ENCODE peak calls at places on chromosomes 7 and 10, in eight cellular contexts. One of them, this sample, is unnamed.
A peak's percentile ranks its signal among the peaks of the same experiment; 100 is the strongest.

GRCh38 chr10:95288273-95288672 is 2.5 kb downstream of the PDLIM1 start:
- DNase-seq in non-pigmented ciliary epithelial cell: no peak
- DNase-seq in brain pericyte: no peak
- DNase-seq in stimulated activated naive CD8-positive, alpha-beta T cell treated with anti-CD3 and anti-CD28 coated beads, Interleukin-15, Interleukin-2, amounts not matched to agents 100 U/mL and 50 U/mL, for 24 hours: no peak
- DNase-seq in mucosa of gallbladder: no peak
- DNase-seq in NCI-H774: no peak
- DNase-seq in kidney glomerular epithelial cell: no peak
- DNase-seq in fibroblast of the aortic adventitia: no peak
- DNase-seq in this sample: no peak

GRCh38 chr10:102517553-102517952 is 13.8 kb downstream of the SUFU start:
- DNase-seq in non-pigmented ciliary epithelial cell: peak; percentile 68
- DNase-seq in brain pericyte: no peak
- DNase-seq in stimulated activated naive CD8-positive, alpha-beta T cell treated with anti-CD3 and anti-CD28 coated beads, Interleukin-15, Interleukin-2, amounts not matched to agents 100 U/mL and 50 U/mL, for 24 hours: no peak
- DNase-seq in mucosa of gallbladder: no peak
- DNase-seq in NCI-H774: no peak
- DNase-seq in kidney glomerular epithelial cell: peak; percentile 27
- DNase-seq in fibroblast of the aortic adventitia: peak; percentile 49
- DNase-seq in this sample: no peak

GRCh38 chr7:134618756-134619530 is 27.7 kb upstream of the BPGM start:
- DNase-seq in non-pigmented ciliary epithelial cell: no peak
- DNase-seq in brain pericyte: no peak
- DNase-seq in stimulated activated naive CD8-positive, alpha-beta T cell treated with anti-CD3 and anti-CD28 coated beads, Interleukin-15, Interleukin-2, amounts not matched to agents 100 U/mL and 50 U/mL, for 24 hours: no peak
- DNase-seq in mucosa of gallbladder: no peak
- DNase-seq in NCI-H774: no peak
- DNase-seq in kidney glomerular epithelial cell: peak; percentile 22
- DNase-seq in fibroblast of the aortic adventitia: peak; percentile 69
- DNase-seq in this sample: no peak

GRCh38 chr7:80453699-80454340 is 58.0 kb downstream of the GNAT3 start:
- DNase-seq in non-pigmented ciliary epithelial cell: no peak
- DNase-seq in brain pericyte: no peak
- DNase-seq in stimulated activated naive CD8-positive, alpha-beta T cell treated with anti-CD3 and anti-CD28 coated beads, Interleukin-15, Interleukin-2, amounts not matched to agents 100 U/mL and 50 U/mL, for 24 hours: no peak
- DNase-seq in mucosa of gallbladder: no peak
- DNase-seq in NCI-H774: peak; percentile 21
- DNase-seq in kidney glomerular epithelial cell: peak; percentile 31
- DNase-seq in fibroblast of the aortic adventitia: peak; percentile 61
- DNase-seq in this sample: no peak

GRCh38 chr7:25868509-25868908 is 283.5 kb upstream of the NFE2L3 start:
- DNase-seq in non-pigmented ciliary epithelial cell: no peak
- DNase-seq in brain pericyte: no peak
- DNase-seq in stimulated activated naive CD8-positive, alpha-beta T cell treated with anti-CD3 and anti-CD28 coated beads, Interleukin-15, Interleukin-2, amounts not matched to agents 100 U/mL and 50 U/mL, for 24 hours: no peak
- DNase-seq in mucosa of gallbladder: no peak
- DNase-seq in NCI-H774: no peak
- DNase-seq in kidney glomerular epithelial cell: no peak
- DNase-seq in fibroblast of the aortic adventitia: no peak
- DNase-seq in this sample: no peak

GRCh38 chr7:75642810-75643486 is 95.8 kb downstream of the HIP1 start:
- DNase-seq in non-pigmented ciliary epithelial cell: peak; percentile 42
- DNase-seq in brain pericyte: no peak
- DNase-seq in stimulated activated naive CD8-positive, alpha-beta T cell treated with anti-CD3 and anti-CD28 coated beads, Interleukin-15, Interleukin-2, amounts not matched to agents 100 U/mL and 50 U/mL, for 24 hours: peak; percentile 73
- DNase-seq in mucosa of gallbladder: peak; percentile 45
- DNase-seq in NCI-H774: no peak
- DNase-seq in kidney glomerular epithelial cell: peak; percentile 32
- DNase-seq in fibroblast of the aortic adventitia: peak; percentile 64
- DNase-seq in this sample: no peak

GRCh38 chr10:78231930-78232329 is 198.3 kb downstream of the RPS24 start:
- DNase-seq in non-pigmented ciliary epithelial cell: no peak
- DNase-seq in brain pericyte: no peak
- DNase-seq in stimulated activated naive CD8-positive, alpha-beta T cell treated with anti-CD3 and anti-CD28 coated beads, Interleukin-15, Interleukin-2, amounts not matched to agents 100 U/mL and 50 U/mL, for 24 hours: no peak
- DNase-seq in mucosa of gallbladder: no peak
- DNase-seq in NCI-H774: no peak
- DNase-seq in kidney glomerular epithelial cell: no peak
- DNase-seq in fibroblast of the aortic adventitia: peak; percentile 53
- DNase-seq in this sample: no peak

GRCh38 chr7:153193144-153193595 is 433.6 kb downstream of the ACTR3B start:
- DNase-seq in non-pigmented ciliary epithelial cell: no peak
- DNase-seq in brain pericyte: no peak
- DNase-seq in stimulated activated naive CD8-positive, alpha-beta T cell treated with anti-CD3 and anti-CD28 coated beads, Interleukin-15, Interleukin-2, amounts not matched to agents 100 U/mL and 50 U/mL, for 24 hours: peak; percentile 16
- DNase-seq in mucosa of gallbladder: no peak
- DNase-seq in NCI-H774: peak; percentile 43
- DNase-seq in kidney glomerular epithelial cell: no peak
- DNase-seq in fibroblast of the aortic adventitia: no peak
- DNase-seq in this sample: no peak

GRCh38 chr7:87021285-87021684 is 38.2 kb downstream of the ELAPOR2 start:
- DNase-seq in non-pigmented ciliary epithelial cell: no peak
- DNase-seq in brain pericyte: no peak
- DNase-seq in stimulated activated naive CD8-positive, alpha-beta T cell treated with anti-CD3 and anti-CD28 coated beads, Interleukin-15, Interleukin-2, amounts not matched to agents 100 U/mL and 50 U/mL, for 24 hours: no peak
- DNase-seq in mucosa of gallbladder: no peak
- DNase-seq in NCI-H774: no peak
- DNase-seq in kidney glomerular epithelial cell: no peak
- DNase-seq in fibroblast of the aortic adventitia: no peak
- DNase-seq in this sample: no peak

GRCh38 chr7:76003351-76003750 is 9.0 kb upstream of the TMEM120A start:
- DNase-seq in non-pigmented ciliary epithelial cell: no peak
- DNase-seq in brain pericyte: no peak
- DNase-seq in stimulated activated naive CD8-positive, alpha-beta T cell treated with anti-CD3 and anti-CD28 coated beads, Interleukin-15, Interleukin-2, amounts not matched to agents 100 U/mL and 50 U/mL, for 24 hours: no peak
- DNase-seq in mucosa of gallbladder: no peak
- DNase-seq in NCI-H774: no peak
- DNase-seq in kidney glomerular epithelial cell: no peak
- DNase-seq in fibroblast of the aortic adventitia: no peak
- DNase-seq in this sample: no peak

GRCh38 chr7:157853789-157854065 is 516.9 kb downstream of the DNAJB6 start:
- DNase-seq in non-pigmented ciliary epithelial cell: no peak
- DNase-seq in brain pericyte: no peak
- DNase-seq in stimulated activated naive CD8-positive, alpha-beta T cell treated with anti-CD3 and anti-CD28 coated beads, Interleukin-15, Interleukin-2, amounts not matched to agents 100 U/mL and 50 U/mL, for 24 hours: no peak
- DNase-seq in mucosa of gallbladder: no peak
- DNase-seq in NCI-H774: no peak
- DNase-seq in kidney glomerular epithelial cell: no peak
- DNase-seq in fibroblast of the aortic adventitia: no peak
- DNase-seq in this sample: no peak

GRCh38 chr10:75226656-75227055 is 9.1 kb downstream of the COMTD1 start:
- DNase-seq in non-pigmented ciliary epithelial cell: no peak
- DNase-seq in brain pericyte: no peak
- DNase-seq in stimulated activated naive CD8-positive, alpha-beta T cell treated with anti-CD3 and anti-CD28 coated beads, Interleukin-15, Interleukin-2, amounts not matched to agents 100 U/mL and 50 U/mL, for 24 hours: no peak
- DNase-seq in mucosa of gallbladder: no peak
- DNase-seq in NCI-H774: no peak
- DNase-seq in kidney glomerular epithelial cell: no peak
- DNase-seq in fibroblast of the aortic adventitia: no peak
- DNase-seq in this sample: no peak

GRCh38 chr10:87705339-87705738 is 45.7 kb downstream of the PAPSS2 start:
- DNase-seq in non-pigmented ciliary epithelial cell: peak; percentile 18
- DNase-seq in brain pericyte: no peak
- DNase-seq in stimulated activated naive CD8-positive, alpha-beta T cell treated with anti-CD3 and anti-CD28 coated beads, Interleukin-15, Interleukin-2, amounts not matched to agents 100 U/mL and 50 U/mL, for 24 hours: no peak
- DNase-seq in mucosa of gallbladder: no peak
- DNase-seq in NCI-H774: no peak
- DNase-seq in kidney glomerular epithelial cell: no peak
- DNase-seq in fibroblast of the aortic adventitia: peak; percentile 51
- DNase-seq in this sample: no peak

GRCh38 chr7:111763221-111763791 is 201.0 kb upstream of the IMMP2L start:
- DNase-seq in non-pigmented ciliary epithelial cell: no peak
- DNase-seq in brain pericyte: no peak
- DNase-seq in stimulated activated naive CD8-positive, alpha-beta T cell treated with anti-CD3 and anti-CD28 coated beads, Interleukin-15, Interleukin-2, amounts not matched to agents 100 U/mL and 50 U/mL, for 24 hours: no peak
- DNase-seq in mucosa of gallbladder: no peak
- DNase-seq in NCI-H774: no peak
- DNase-seq in kidney glomerular epithelial cell: peak; percentile 17
- DNase-seq in fibroblast of the aortic adventitia: peak; percentile 82
- DNase-seq in this sample: peak; percentile 18

GRCh38 chr7:106891545-106892410 is 26.7 kb downstream of the PIK3CG start:
- DNase-seq in non-pigmented ciliary epithelial cell: no peak
- DNase-seq in brain pericyte: no peak
- DNase-seq in stimulated activated naive CD8-positive, alpha-beta T cell treated with anti-CD3 and anti-CD28 coated beads, Interleukin-15, Interleukin-2, amounts not matched to agents 100 U/mL and 50 U/mL, for 24 hours: no peak
- DNase-seq in mucosa of gallbladder: no peak
- DNase-seq in NCI-H774: no peak
- DNase-seq in kidney glomerular epithelial cell: no peak
- DNase-seq in fibroblast of the aortic adventitia: no peak
- DNase-seq in this sample: no peak

GRCh38 chr10:95290801-95291633 is at the start of gene PDLIM1:
- DNase-seq in non-pigmented ciliary epithelial cell: no peak
- DNase-seq in brain pericyte: no peak
- DNase-seq in stimulated activated naive CD8-positive, alpha-beta T cell treated with anti-CD3 and anti-CD28 coated beads, Interleukin-15, Interleukin-2, amounts not matched to agents 100 U/mL and 50 U/mL, for 24 hours: peak; percentile 41
- DNase-seq in mucosa of gallbladder: peak; percentile 51
- DNase-seq in NCI-H774: peak; percentile 46
- DNase-seq in kidney glomerular epithelial cell: peak; percentile 39
- DNase-seq in fibroblast of the aortic adventitia: peak; percentile 29
- DNase-seq in this sample: no peak

GRCh38 chr7:155188821-155189599 is 108.7 kb upstream of the INSIG1 start:
- DNase-seq in non-pigmented ciliary epithelial cell: no peak
- DNase-seq in brain pericyte: no peak
- DNase-seq in stimulated activated naive CD8-positive, alpha-beta T cell treated with anti-CD3 and anti-CD28 coated beads, Interleukin-15, Interleukin-2, amounts not matched to agents 100 U/mL and 50 U/mL, for 24 hours: no peak
- DNase-seq in mucosa of gallbladder: no peak
- DNase-seq in NCI-H774: no peak
- DNase-seq in kidney glomerular epithelial cell: no peak
- DNase-seq in fibroblast of the aortic adventitia: peak; percentile 68
- DNase-seq in this sample: no peak

GRCh38 chr10:14032406-14032998 is 298.2 kb downstream of the FRMD4A start:
- DNase-seq in non-pigmented ciliary epithelial cell: no peak
- DNase-seq in brain pericyte: no peak
- DNase-seq in stimulated activated naive CD8-positive, alpha-beta T cell treated with anti-CD3 and anti-CD28 coated beads, Interleukin-15, Interleukin-2, amounts not matched to agents 100 U/mL and 50 U/mL, for 24 hours: peak; percentile 57
- DNase-seq in mucosa of gallbladder: no peak
- DNase-seq in NCI-H774: no peak
- DNase-seq in kidney glomerular epithelial cell: no peak
- DNase-seq in fibroblast of the aortic adventitia: no peak
- DNase-seq in this sample: no peak

GRCh38 chr7:7851381-7851780 is 117.2 kb upstream of the GLCCI1 start:
- DNase-seq in non-pigmented ciliary epithelial cell: peak; percentile 15
- DNase-seq in brain pericyte: no peak
- DNase-seq in stimulated activated naive CD8-positive, alpha-beta T cell treated with anti-CD3 and anti-CD28 coated beads, Interleukin-15, Interleukin-2, amounts not matched to agents 100 U/mL and 50 U/mL, for 24 hours: no peak
- DNase-seq in mucosa of gallbladder: no peak
- DNase-seq in NCI-H774: no peak
- DNase-seq in kidney glomerular epithelial cell: no peak
- DNase-seq in fibroblast of the aortic adventitia: no peak
- DNase-seq in this sample: no peak

GRCh38 chr10:46552526-46553237 is 3.8 kb downstream of the GPRIN2 start:
- DNase-seq in non-pigmented ciliary epithelial cell: no peak
- DNase-seq in brain pericyte: no peak
- DNase-seq in stimulated activated naive CD8-positive, alpha-beta T cell treated with anti-CD3 and anti-CD28 coated beads, Interleukin-15, Interleukin-2, amounts not matched to agents 100 U/mL and 50 U/mL, for 24 hours: no peak
- DNase-seq in mucosa of gallbladder: no peak
- DNase-seq in NCI-H774: no peak
- DNase-seq in kidney glomerular epithelial cell: no peak
- DNase-seq in fibroblast of the aortic adventitia: no peak
- DNase-seq in this sample: no peak

GRCh38 chr10:4254101-4254994 is 469.3 kb upstream of the KLF6 start:
- DNase-seq in non-pigmented ciliary epithelial cell: peak; percentile 91
- DNase-seq in brain pericyte: peak; percentile 17
- DNase-seq in stimulated activated naive CD8-positive, alpha-beta T cell treated with anti-CD3 and anti-CD28 coated beads, Interleukin-15, Interleukin-2, amounts not matched to agents 100 U/mL and 50 U/mL, for 24 hours: no peak
- DNase-seq in mucosa of gallbladder: no peak
- DNase-seq in NCI-H774: no peak
- DNase-seq in kidney glomerular epithelial cell: no peak
- DNase-seq in fibroblast of the aortic adventitia: peak; percentile 90
- DNase-seq in this sample: no peak

GRCh38 chr7:127838816-127839415 is 186.9 kb downstream of the SND1 start:
- DNase-seq in non-pigmented ciliary epithelial cell: no peak
- DNase-seq in brain pericyte: no peak
- DNase-seq in stimulated activated naive CD8-positive, alpha-beta T cell treated with anti-CD3 and anti-CD28 coated beads, Interleukin-15, Interleukin-2, amounts not matched to agents 100 U/mL and 50 U/mL, for 24 hours: no peak
- DNase-seq in mucosa of gallbladder: no peak
- DNase-seq in NCI-H774: no peak
- DNase-seq in kidney glomerular epithelial cell: no peak
- DNase-seq in fibroblast of the aortic adventitia: peak; percentile 62
- DNase-seq in this sample: no peak

GRCh38 chr10:13560597-13560996 is 26.2 kb upstream of the PRPF18 start:
- DNase-seq in non-pigmented ciliary epithelial cell: peak; percentile 28
- DNase-seq in brain pericyte: peak; percentile 37
- DNase-seq in stimulated activated naive CD8-positive, alpha-beta T cell treated with anti-CD3 and anti-CD28 coated beads, Interleukin-15, Interleukin-2, amounts not matched to agents 100 U/mL and 50 U/mL, for 24 hours: no peak
- DNase-seq in mucosa of gallbladder: no peak
- DNase-seq in NCI-H774: no peak
- DNase-seq in kidney glomerular epithelial cell: peak; percentile 95
- DNase-seq in fibroblast of the aortic adventitia: peak; percentile 49
- DNase-seq in this sample: no peak

GRCh38 chr10:72250666-72251065 is 23.1 kb upstream of the DDIT4 start:
- DNase-seq in non-pigmented ciliary epithelial cell: peak; percentile 79
- DNase-seq in brain pericyte: no peak
- DNase-seq in stimulated activated naive CD8-positive, alpha-beta T cell treated with anti-CD3 and anti-CD28 coated beads, Interleukin-15, Interleukin-2, amounts not matched to agents 100 U/mL and 50 U/mL, for 24 hours: no peak
- DNase-seq in mucosa of gallbladder: peak; percentile 49
- DNase-seq in NCI-H774: no peak
- DNase-seq in kidney glomerular epithelial cell: no peak
- DNase-seq in fibroblast of the aortic adventitia: peak; percentile 89
- DNase-seq in this sample: no peak

GRCh38 chr7:140156460-140157080 is 20.2 kb downstream of the KDM7A start:
- DNase-seq in non-pigmented ciliary epithelial cell: no peak
- DNase-seq in brain pericyte: no peak
- DNase-seq in stimulated activated naive CD8-positive, alpha-beta T cell treated with anti-CD3 and anti-CD28 coated beads, Interleukin-15, Interleukin-2, amounts not matched to agents 100 U/mL and 50 U/mL, for 24 hours: no peak
- DNase-seq in mucosa of gallbladder: no peak
- DNase-seq in NCI-H774: no peak
- DNase-seq in kidney glomerular epithelial cell: no peak
- DNase-seq in fibroblast of the aortic adventitia: no peak
- DNase-seq in this sample: no peak

GRCh38 chr7:157224627-157225026 is 85.9 kb downstream of the UBE3C start:
- DNase-seq in non-pigmented ciliary epithelial cell: no peak
- DNase-seq in brain pericyte: no peak
- DNase-seq in stimulated activated naive CD8-positive, alpha-beta T cell treated with anti-CD3 and anti-CD28 coated beads, Interleukin-15, Interleukin-2, amounts not matched to agents 100 U/mL and 50 U/mL, for 24 hours: no peak
- DNase-seq in mucosa of gallbladder: no peak
- DNase-seq in NCI-H774: no peak
- DNase-seq in kidney glomerular epithelial cell: peak; percentile 10
- DNase-seq in fibroblast of the aortic adventitia: peak; percentile 17
- DNase-seq in this sample: no peak

GRCh38 chr10:46266506-46266985 is 20.3 kb upstream of the ANTXRL start:
- DNase-seq in non-pigmented ciliary epithelial cell: no peak
- DNase-seq in brain pericyte: no peak
- DNase-seq in stimulated activated naive CD8-positive, alpha-beta T cell treated with anti-CD3 and anti-CD28 coated beads, Interleukin-15, Interleukin-2, amounts not matched to agents 100 U/mL and 50 U/mL, for 24 hours: no peak
- DNase-seq in mucosa of gallbladder: no peak
- DNase-seq in NCI-H774: no peak
- DNase-seq in kidney glomerular epithelial cell: no peak
- DNase-seq in fibroblast of the aortic adventitia: no peak
- DNase-seq in this sample: no peak

GRCh38 chr7:157276731-157277562 is 59.9 kb upstream of the DNAJB6 start:
- DNase-seq in non-pigmented ciliary epithelial cell: no peak
- DNase-seq in brain pericyte: no peak
- DNase-seq in stimulated activated naive CD8-positive, alpha-beta T cell treated with anti-CD3 and anti-CD28 coated beads, Interleukin-15, Interleukin-2, amounts not matched to agents 100 U/mL and 50 U/mL, for 24 hours: no peak
- DNase-seq in mucosa of gallbladder: peak; percentile 30
- DNase-seq in NCI-H774: no peak
- DNase-seq in kidney glomerular epithelial cell: no peak
- DNase-seq in fibroblast of the aortic adventitia: no peak
- DNase-seq in this sample: no peak

GRCh38 chr10:113228570-113228969 is 278.5 kb downstream of the TCF7L2 start:
- DNase-seq in non-pigmented ciliary epithelial cell: peak; percentile 49
- DNase-seq in brain pericyte: no peak
- DNase-seq in stimulated activated naive CD8-positive, alpha-beta T cell treated with anti-CD3 and anti-CD28 coated beads, Interleukin-15, Interleukin-2, amounts not matched to agents 100 U/mL and 50 U/mL, for 24 hours: no peak
- DNase-seq in mucosa of gallbladder: no peak
- DNase-seq in NCI-H774: no peak
- DNase-seq in kidney glomerular epithelial cell: no peak
- DNase-seq in fibroblast of the aortic adventitia: peak; percentile 42
- DNase-seq in this sample: no peak

GRCh38 chr10:10996966-10997620 is 20.6 kb upstream of the CELF2 start:
- DNase-seq in non-pigmented ciliary epithelial cell: no peak
- DNase-seq in brain pericyte: no peak
- DNase-seq in stimulated activated naive CD8-positive, alpha-beta T cell treated with anti-CD3 and anti-CD28 coated beads, Interleukin-15, Interleukin-2, amounts not matched to agents 100 U/mL and 50 U/mL, for 24 hours: no peak
- DNase-seq in mucosa of gallbladder: no peak
- DNase-seq in NCI-H774: no peak
- DNase-seq in kidney glomerular epithelial cell: no peak
- DNase-seq in fibroblast of the aortic adventitia: no peak
- DNase-seq in this sample: no peak

GRCh38 chr7:6359021-6359420 is 86.6 kb upstream of the CYTH3 start:
- DNase-seq in non-pigmented ciliary epithelial cell: no peak
- DNase-seq in brain pericyte: no peak
- DNase-seq in stimulated activated naive CD8-positive, alpha-beta T cell treated with anti-CD3 and anti-CD28 coated beads, Interleukin-15, Interleukin-2, amounts not matched to agents 100 U/mL and 50 U/mL, for 24 hours: no peak
- DNase-seq in mucosa of gallbladder: no peak
- DNase-seq in NCI-H774: no peak
- DNase-seq in kidney glomerular epithelial cell: no peak
- DNase-seq in fibroblast of the aortic adventitia: no peak
- DNase-seq in this sample: no peak

GRCh38 chr7:74199551-74200355 is 10.1 kb upstream of the LAT2 start:
- DNase-seq in non-pigmented ciliary epithelial cell: no peak
- DNase-seq in brain pericyte: no peak
- DNase-seq in stimulated activated naive CD8-positive, alpha-beta T cell treated with anti-CD3 and anti-CD28 coated beads, Interleukin-15, Interleukin-2, amounts not matched to agents 100 U/mL and 50 U/mL, for 24 hours: no peak
- DNase-seq in mucosa of gallbladder: no peak
- DNase-seq in NCI-H774: no peak
- DNase-seq in kidney glomerular epithelial cell: peak; percentile 23
- DNase-seq in fibroblast of the aortic adventitia: no peak
- DNase-seq in this sample: no peak

GRCh38 chr10:78194050-78194449 is 160.4 kb downstream of the RPS24 start:
- DNase-seq in non-pigmented ciliary epithelial cell: no peak
- DNase-seq in brain pericyte: no peak
- DNase-seq in stimulated activated naive CD8-positive, alpha-beta T cell treated with anti-CD3 and anti-CD28 coated beads, Interleukin-15, Interleukin-2, amounts not matched to agents 100 U/mL and 50 U/mL, for 24 hours: no peak
- DNase-seq in mucosa of gallbladder: no peak
- DNase-seq in NCI-H774: no peak
- DNase-seq in kidney glomerular epithelial cell: no peak
- DNase-seq in fibroblast of the aortic adventitia: no peak
- DNase-seq in this sample: no peak

GRCh38 chr10:91043173-91043910 is 122.5 kb upstream of the ANKRD1 start:
- DNase-seq in non-pigmented ciliary epithelial cell: no peak
- DNase-seq in brain pericyte: no peak
- DNase-seq in stimulated activated naive CD8-positive, alpha-beta T cell treated with anti-CD3 and anti-CD28 coated beads, Interleukin-15, Interleukin-2, amounts not matched to agents 100 U/mL and 50 U/mL, for 24 hours: no peak
- DNase-seq in mucosa of gallbladder: no peak
- DNase-seq in NCI-H774: no peak
- DNase-seq in kidney glomerular epithelial cell: peak; percentile 6
- DNase-seq in fibroblast of the aortic adventitia: peak; percentile 50
- DNase-seq in this sample: no peak